ENCODE peak calls at places on chromosome 21, in four cellular contexts. Y is mucosa of descending colon, S is NCI-H1105, L is Calu3. E is an unnamed sample.

GRCh38 chr21:42315296-42315891 is at the start of gene TFF3:
- DNase-seq in L (no peak), S (peak), Y (peak), E (no peak)

GRCh38 chr21:45994086-45994661 is 12.6 kb downstream of the COL6A1 start:
- DNase-seq in Y (no peak), S (no peak), L (no peak), E (no peak)

GRCh38 chr21:43300496-43301423 is 126.2 kb downstream of the SIK1 start:
- DNase-seq in Y (no peak), S (no peak), L (no peak), E (peak)

GRCh38 chr21:36100971-36101641 is 31.3 kb downstream of the CBR1 start:
- DNase-seq in S (no peak), Y (no peak), L (no peak), E (no peak)

GRCh38 chr21:36109868-36110267 is 25.0 kb upstream of the CBR3 start:
- DNase-seq in L (no peak), Y (no peak), S (no peak), E (no peak)

GRCh38 chr21:35359076-35359475 is 310.0 kb upstream of the RUNX1 start:
- DNase-seq in L (no peak), S (no peak), Y (no peak), E (no peak)

GRCh38 chr21:46084709-46085108 is 13.2 kb upstream of the COL6A2 start:
- DNase-seq in S (no peak), L (no peak), Y (no peak), E (no peak)

GRCh38 chr21:31273278-31273677 is 70.8 kb downstream of the TIAM1 start:
- DNase-seq in S (no peak), Y (no peak), L (no peak), E (no peak)

GRCh38 chr21:42737969-42738590 is 84.7 kb downstream of the PDE9A start:
- DNase-seq in Y (peak), L (peak), S (no peak), E (no peak)

GRCh38 chr21:40049959-40050290 is 182.7 kb downstream of the PCP4 start:
- DNase-seq in Y (no peak), S (no peak), L (no peak), E (no peak)

GRCh38 chr21:31526040-31526439 is 133.5 kb upstream of the SOD1 start:
- DNase-seq in L (no peak), S (no peak), Y (no peak), E (no peak)

GRCh38 chr21:34835526-34835925 is 166.7 kb downstream of the CLIC6 start:
- DNase-seq in S (no peak), Y (no peak), L (no peak), E (peak)

GRCh38 chr21:45142469-45142868 is 68.1 kb downstream of the ADARB1 start:
- DNase-seq in L (no peak), S (no peak), Y (no peak), E (no peak)

GRCh38 chr21:44934797-44935532 is 4.9 kb upstream of the SLX9 start:
- DNase-seq in S (no peak), L (no peak), Y (no peak), E (no peak)